ENCODE peak calls at places on chromosomes 3 and 15, in six cellular contexts. One of them, this sample, is unnamed. For H3K9me3, the result is how much of the 10 kb centered on the place peaks cover.

GRCh38 chr3:9448643-9449042 is 51.2 kb downstream of the SETD5 start:
- DNase-seq in trophoblast cell: no peak
- DNase-seq in mesenchymal stem cell: peak
- DNase-seq in H9: no peak
- DNase-seq in IMR-90: peak
- DNase-seq in H1: no peak
- DNase-seq in this sample: no peak

GRCh38 chr3:18649666-18650363 is 224.7 kb upstream of the SATB1 start:
- DNase-seq in H1: no peak
- DNase-seq in H9: no peak
- DNase-seq in mesenchymal stem cell: no peak
- DNase-seq in trophoblast cell: no peak
- DNase-seq in IMR-90: no peak
- DNase-seq in this sample: no peak

GRCh38 chr3:129934234-129935123 is 40.0 kb upstream of the TRH start:
- DNase-seq in IMR-90: peak
- DNase-seq in mesenchymal stem cell: peak
- DNase-seq in H9: peak
- DNase-seq in trophoblast cell: peak
- DNase-seq in H1: no peak
- DNase-seq in this sample: peak

GRCh38 chr15:45921376-45921775 is 286.5 kb downstream of the SQOR start:
- DNase-seq in IMR-90: no peak
- DNase-seq in H1: no peak
- DNase-seq in H9: no peak
- DNase-seq in trophoblast cell: no peak
- DNase-seq in mesenchymal stem cell: peak
- DNase-seq in this sample: no peak

GRCh38 chr15:88243895-88244787 is 12.4 kb downstream of the NTRK3 start:
- DNase-seq in H1: no peak
- DNase-seq in trophoblast cell: peak
- DNase-seq in mesenchymal stem cell: peak
- DNase-seq in IMR-90: peak
- DNase-seq in H9: peak
- DNase-seq in this sample: peak

GRCh38 chr3:177647876-177648275 is 450.6 kb upstream of the TBL1XR1 start:
- DNase-seq in mesenchymal stem cell: no peak
- DNase-seq in IMR-90: no peak
- DNase-seq in H9: no peak
- DNase-seq in trophoblast cell: no peak
- DNase-seq in H1: no peak
- DNase-seq in this sample: no peak

GRCh38 chr3:118527527-118528044 is 507.1 kb downstream of the IGSF11 start:
- DNase-seq in trophoblast cell: no peak
- DNase-seq in mesenchymal stem cell: no peak
- DNase-seq in H9: no peak
- DNase-seq in H1: no peak
- DNase-seq in IMR-90: no peak
- DNase-seq in this sample: no peak

GRCh38 chr15:93997071-93997658 is 234.2 kb upstream of the MCTP2 start:
- DNase-seq in H9: no peak
- DNase-seq in IMR-90: peak
- DNase-seq in H1: no peak
- DNase-seq in mesenchymal stem cell: peak
- DNase-seq in trophoblast cell: peak
- DNase-seq in this sample: no peak

GRCh38 chr15:45710657-45711056 is 75.8 kb downstream of the SQOR start:
- DNase-seq in trophoblast cell: no peak
- DNase-seq in H9: no peak
- DNase-seq in IMR-90: no peak
- DNase-seq in mesenchymal stem cell: peak
- DNase-seq in H1: no peak
- DNase-seq in this sample: no peak

GRCh38 chr3:169591159-169591951 is 72.2 kb downstream of the MECOM start:
- DNase-seq in H9: no peak
- DNase-seq in trophoblast cell: no peak
- DNase-seq in IMR-90: no peak
- DNase-seq in H1: no peak
- DNase-seq in mesenchymal stem cell: no peak
- DNase-seq in this sample: no peak

GRCh38 chr3:31294430-31295149 is 238.1 kb upstream of the STT3B start:
- DNase-seq in H9: no peak
- DNase-seq in IMR-90: peak
- DNase-seq in H1: no peak
- DNase-seq in mesenchymal stem cell: no peak
- DNase-seq in trophoblast cell: peak
- DNase-seq in this sample: no peak

DNA sequence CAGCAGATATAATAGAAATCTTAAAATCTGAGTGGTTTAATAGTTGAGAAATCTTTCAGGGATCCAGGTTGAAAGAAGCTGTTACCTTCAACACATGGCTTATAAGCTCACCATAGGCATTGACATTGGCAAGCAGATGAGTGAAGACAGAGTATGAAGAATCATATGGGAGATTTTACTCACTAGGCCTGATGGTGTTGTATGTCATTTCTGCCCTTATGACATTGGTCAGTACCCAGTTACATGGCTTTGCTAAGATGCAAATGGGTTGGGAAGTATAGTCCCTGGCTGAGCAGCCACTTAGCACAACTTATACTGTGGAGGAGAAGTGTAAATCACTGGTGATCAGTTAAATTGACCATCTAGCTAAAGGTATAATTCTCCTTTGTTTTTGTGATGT is 5.9 kb downstream of the TFG start:
- DNase-seq in IMR-90: no peak
- DNase-seq in mesenchymal stem cell: no peak
- DNase-seq in H9: no peak
- DNase-seq in H1: no peak
- DNase-seq in trophoblast cell: no peak
- DNase-seq in this sample: no peak
- H4K91ac ChIP-seq in IMR-90: no peak
- H4K91ac ChIP-seq in mesenchymal stem cell: no peak
- H4K91ac ChIP-seq in H9: no peak
- H4K91ac ChIP-seq in H1: no peak
- H4K91ac ChIP-seq in trophoblast cell: no peak
- H4K91ac ChIP-seq in this sample: no peak

GRCh38 chr15:79914728-79915127 is 17.9 kb upstream of the MTHFS start:
- DNase-seq in IMR-90: no peak
- DNase-seq in H9: no peak
- DNase-seq in trophoblast cell: no peak
- DNase-seq in mesenchymal stem cell: no peak
- DNase-seq in H1: no peak
- DNase-seq in this sample: no peak
- H3K9me3 ChIP-seq in IMR-90: under half
- H3K9me3 ChIP-seq in H9: under half
- H3K9me3 ChIP-seq in trophoblast cell: under half
- H3K9me3 ChIP-seq in mesenchymal stem cell: half or more
- H3K9me3 ChIP-seq in H1: under half
- H3K9me3 ChIP-seq in this sample: under half

GRCh38 chr3:11736136-11736833 is 92.6 kb upstream of the VGLL4 start:
- DNase-seq in IMR-90: no peak
- DNase-seq in H9: no peak
- DNase-seq in trophoblast cell: no peak
- DNase-seq in H1: no peak
- DNase-seq in mesenchymal stem cell: no peak
- DNase-seq in this sample: no peak
- H4K91ac ChIP-seq in IMR-90: no peak
- H4K91ac ChIP-seq in H9: no peak
- H4K91ac ChIP-seq in trophoblast cell: no peak
- H4K91ac ChIP-seq in H1: no peak
- H4K91ac ChIP-seq in mesenchymal stem cell: no peak
- H4K91ac ChIP-seq in this sample: no peak

GRCh38 chr15:99621767-99622166 is 56.0 kb downstream of the MEF2A start:
- DNase-seq in H9: no peak
- DNase-seq in H1: no peak
- DNase-seq in mesenchymal stem cell: no peak
- DNase-seq in trophoblast cell: no peak
- DNase-seq in IMR-90: no peak
- DNase-seq in this sample: no peak
- H3K9me3 ChIP-seq in H9: under half
- H3K9me3 ChIP-seq in H1: under half
- H3K9me3 ChIP-seq in mesenchymal stem cell: under half
- H3K9me3 ChIP-seq in trophoblast cell: under half
- H3K9me3 ChIP-seq in IMR-90: under half
- H3K9me3 ChIP-seq in this sample: under half

GRCh38 chr15:80475572-80475971 is 71.4 kb downstream of the ARNT2 start:
- DNase-seq in IMR-90: no peak
- DNase-seq in trophoblast cell: no peak
- DNase-seq in mesenchymal stem cell: no peak
- DNase-seq in H9: no peak
- DNase-seq in H1: no peak
- DNase-seq in this sample: no peak
- H4K91ac ChIP-seq in IMR-90: no peak
- H4K91ac ChIP-seq in trophoblast cell: no peak
- H4K91ac ChIP-seq in mesenchymal stem cell: no peak
- H4K91ac ChIP-seq in H9: no peak
- H4K91ac ChIP-seq in H1: no peak
- H4K91ac ChIP-seq in this sample: no peak

DNA sequence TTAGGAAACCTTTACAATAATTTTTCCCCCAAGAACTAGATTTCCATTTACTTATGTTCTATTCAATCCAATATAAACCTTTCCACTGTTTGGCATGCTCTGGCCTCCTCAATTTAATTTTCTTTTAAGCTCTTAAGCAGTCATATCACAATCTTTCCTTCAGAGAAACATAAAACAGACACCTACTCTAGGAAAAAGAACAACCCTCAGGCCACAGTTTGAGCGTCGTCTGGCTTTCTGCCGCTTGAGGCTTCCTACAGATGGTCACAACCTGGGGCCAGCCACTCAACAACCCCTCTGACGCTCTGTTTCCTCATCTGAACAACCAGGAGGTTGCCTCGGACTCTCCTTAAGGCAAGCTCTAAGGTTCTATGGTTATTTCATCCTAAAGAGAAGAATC is 143.3 kb downstream of the ADAMTS17 start:
- DNase-seq in H1: no peak
- DNase-seq in mesenchymal stem cell: no peak
- DNase-seq in IMR-90: no peak
- DNase-seq in H9: no peak
- DNase-seq in trophoblast cell: no peak
- DNase-seq in this sample: no peak
- H3K9me3 ChIP-seq in H1: under half
- H3K9me3 ChIP-seq in mesenchymal stem cell: under half
- H3K9me3 ChIP-seq in IMR-90: under half
- H3K9me3 ChIP-seq in H9: under half
- H3K9me3 ChIP-seq in trophoblast cell: under half
- H3K9me3 ChIP-seq in this sample: under half

DNA sequence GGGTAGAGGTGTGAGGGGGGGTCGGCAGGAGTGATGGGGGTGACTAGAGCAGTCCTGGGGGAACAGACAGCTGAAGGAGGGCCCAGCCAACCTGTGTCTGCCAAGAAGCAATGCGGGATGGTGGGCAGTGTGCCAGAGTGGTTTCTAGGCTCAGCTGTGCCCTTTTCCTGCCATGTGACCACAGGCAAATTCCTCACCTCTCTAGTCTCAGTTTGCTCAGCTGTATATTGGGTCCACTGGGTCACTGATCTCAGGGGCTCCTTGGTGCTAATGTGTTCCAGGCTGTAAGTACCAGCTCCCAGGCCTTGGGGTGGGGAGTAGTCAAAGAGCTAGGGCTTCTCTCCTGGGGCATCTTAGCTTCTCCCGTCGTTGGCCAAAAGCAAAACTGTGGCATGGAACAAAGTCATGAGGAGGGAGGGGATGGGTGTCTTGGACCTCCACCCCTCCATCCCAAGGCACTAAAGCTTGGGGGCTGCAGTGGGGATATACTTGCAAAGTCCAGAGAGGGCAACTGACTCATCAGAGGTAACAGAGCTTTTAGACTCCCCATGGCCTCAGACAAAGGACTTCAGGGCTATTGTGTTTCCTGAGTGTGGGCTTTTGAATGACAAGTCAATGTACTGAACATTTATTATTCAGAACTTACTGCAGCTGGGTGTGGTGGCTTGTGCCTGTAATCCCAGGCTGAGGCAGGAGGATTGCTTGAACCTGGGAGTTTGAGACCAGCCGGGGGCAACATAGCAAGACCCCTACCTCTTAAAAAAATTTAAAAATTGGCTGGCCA is 20.9 kb downstream of the SMAD6 start:
- DNase-seq in H9: no peak
- DNase-seq in H1: no peak
- DNase-seq in trophoblast cell: no peak
- DNase-seq in IMR-90: no peak
- DNase-seq in mesenchymal stem cell: no peak
- DNase-seq in this sample: no peak
- H4K91ac ChIP-seq in H9: no peak
- H4K91ac ChIP-seq in H1: no peak
- H4K91ac ChIP-seq in trophoblast cell: no peak
- H4K91ac ChIP-seq in IMR-90: no peak
- H4K91ac ChIP-seq in mesenchymal stem cell: no peak
- H4K91ac ChIP-seq in this sample: no peak

DNA sequence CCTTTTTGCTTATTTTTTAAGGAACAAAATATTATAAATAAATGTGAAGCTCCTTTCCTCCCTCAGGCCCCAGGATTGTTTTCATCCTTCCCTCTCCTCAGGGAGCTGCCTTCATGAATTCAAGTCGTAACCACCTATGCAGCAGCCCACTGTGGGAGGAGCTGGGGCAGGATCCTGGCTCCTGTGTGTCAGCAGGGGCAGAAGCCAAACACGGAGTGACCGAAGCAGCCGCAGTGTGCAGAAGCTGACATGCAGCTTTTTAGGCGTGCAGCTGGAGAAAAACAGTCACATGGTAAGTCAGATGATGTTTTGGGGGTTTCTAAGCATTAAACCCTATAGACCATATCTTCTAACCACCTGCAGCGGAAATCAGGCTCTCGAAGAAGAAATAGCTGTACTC is 231.3 kb downstream of the OCA2 start:
- DNase-seq in H1: no peak
- DNase-seq in H9: no peak
- DNase-seq in trophoblast cell: no peak
- DNase-seq in mesenchymal stem cell: no peak
- DNase-seq in IMR-90: no peak
- DNase-seq in this sample: no peak
- H3K9me3 ChIP-seq in H1: under half
- H3K9me3 ChIP-seq in H9: under half
- H3K9me3 ChIP-seq in trophoblast cell: under half
- H3K9me3 ChIP-seq in mesenchymal stem cell: under half
- H3K9me3 ChIP-seq in IMR-90: under half
- H3K9me3 ChIP-seq in this sample: under half